ENCODE peak calls at places on chromosomes 2 and 18, in nine cellular contexts. O is AG04450, N is type B pancreatic cell, H is choroid plexus epithelial cell, W is sigmoid colon, J is stomach, P is neural progenitor cell, Y is neural crest cell, Z is foreskin fibroblast. T is an unnamed sample.

GRCh38 chr2:193793914-193794313 is 1599.2 kb upstream of the TMEFF2 start:
- DNase-seq in W (no peak), H (peak), O (no peak), J (no peak), P (no peak), Y (no peak), Z (no peak), N (no peak), T (no peak)

GRCh38 chr18:13800505-13801259 is 23.3 kb upstream of the MC5R start:
- DNase-seq in Z (peak), J (peak), N (no peak), Y (peak), P (peak), W (peak), O (no peak), H (peak), T (peak)

GRCh38 chr2:161434127-161434526 is 18.0 kb downstream of the TBR1 start:
- DNase-seq in Y (no peak), P (no peak), H (no peak), W (no peak), N (no peak), J (no peak), Z (no peak), O (no peak), T (no peak)

GRCh38 chr2:152453129-152453642 is 118.2 kb downstream of the FMNL2 start:
- DNase-seq in Y (peak), P (peak), Z (no peak), J (no peak), H (peak), W (no peak), N (no peak), O (no peak), T (no peak)

GRCh38 chr2:20424300-20425290 is 22.3 kb upstream of the RHOB start:
- DNase-seq in H (peak), N (no peak), O (peak), P (no peak), Z (peak), J (peak), W (peak), Y (no peak), T (no peak)

GRCh38 chr2:144325086-144325485 is 194.8 kb downstream of the ZEB2 start:
- DNase-seq in P (no peak), H (peak), N (no peak), O (no peak), J (no peak), Y (no peak), W (no peak), Z (no peak), T (no peak)

GRCh38 chr2:9211496-9211895 is 4.9 kb downstream of the ASAP2 start:
- DNase-seq in P (no peak), W (no peak), N (peak), J (no peak), Z (no peak), Y (no peak), O (no peak), H (no peak), T (no peak)

GRCh38 chr18:69397096-69397495 is 3.6 kb upstream of the DOK6 start:
- DNase-seq in N (no peak), O (no peak), H (no peak), Y (no peak), J (no peak), W (no peak), P (peak), Z (peak), T (no peak)

GRCh38 chr18:45617284-45617683 is 2.0 kb downstream of the SLC14A2 start:
- DNase-seq in Y (no peak), Z (peak), O (peak), P (no peak), J (peak), H (peak), N (no peak), W (peak), T (peak)

GRCh38 chr2:121722479-121722878 is 14.2 kb downstream of the NIFK start:
- DNase-seq in Y (no peak), W (no peak), N (no peak), J (no peak), P (no peak), H (peak), O (peak), Z (peak), T (no peak)

GRCh38 chr2:241087420-241088268 is 14.4 kb downstream of the MTERF4 start:
- DNase-seq in Z (no peak), N (no peak), Y (no peak), H (no peak), P (no peak), J (no peak), O (no peak), W (no peak), T (no peak)

GRCh38 chr2:64626963-64627760 is 26.6 kb downstream of the SERTAD2 start:
- DNase-seq in N (peak), J (no peak), Y (peak), H (no peak), O (no peak), Z (no peak), P (peak), W (peak), T (no peak)

GRCh38 chr2:64626146-64626809 is 27.4 kb downstream of the SERTAD2 start:
- DNase-seq in Z (no peak), O (no peak), N (no peak), P (no peak), J (no peak), Y (no peak), H (no peak), W (peak), T (no peak)

GRCh38 chr2:64624862-64625261 is 28.9 kb downstream of the SERTAD2 start:
- DNase-seq in P (no peak), Z (no peak), J (no peak), H (no peak), Y (no peak), W (peak), O (no peak), N (no peak), T (no peak)

GRCh38 chr2:64624108-64624610 is 29.6 kb downstream of the SERTAD2 start:
- DNase-seq in Z (no peak), W (peak), N (no peak), H (no peak), J (peak), O (no peak), Y (no peak), P (no peak), T (no peak)

GRCh38 chr2:64625352-64626145 is 28.2 kb downstream of the SERTAD2 start:
- DNase-seq in P (peak), O (no peak), Y (no peak), J (no peak), N (no peak), H (no peak), Z (no peak), W (peak), T (no peak)
- TF ChIP-seq CTCF in P (peak), O (no peak), Y (no peak), J (no peak), N (peak), H (no peak), Z (no peak), W (no peak), T (no peak)

GRCh38 chr2:112884869-112885502 is 26.0 kb upstream of the IL37 start:
- DNase-seq in N (no peak), Y (peak), Z (no peak), H (peak), O (no peak), J (peak), W (no peak), P (peak), T (no peak)
- TF ChIP-seq CTCF in N (peak), Y (peak), Z (peak), H (peak), O (peak), J (peak), W (no peak), P (peak), T (peak)

DNA sequence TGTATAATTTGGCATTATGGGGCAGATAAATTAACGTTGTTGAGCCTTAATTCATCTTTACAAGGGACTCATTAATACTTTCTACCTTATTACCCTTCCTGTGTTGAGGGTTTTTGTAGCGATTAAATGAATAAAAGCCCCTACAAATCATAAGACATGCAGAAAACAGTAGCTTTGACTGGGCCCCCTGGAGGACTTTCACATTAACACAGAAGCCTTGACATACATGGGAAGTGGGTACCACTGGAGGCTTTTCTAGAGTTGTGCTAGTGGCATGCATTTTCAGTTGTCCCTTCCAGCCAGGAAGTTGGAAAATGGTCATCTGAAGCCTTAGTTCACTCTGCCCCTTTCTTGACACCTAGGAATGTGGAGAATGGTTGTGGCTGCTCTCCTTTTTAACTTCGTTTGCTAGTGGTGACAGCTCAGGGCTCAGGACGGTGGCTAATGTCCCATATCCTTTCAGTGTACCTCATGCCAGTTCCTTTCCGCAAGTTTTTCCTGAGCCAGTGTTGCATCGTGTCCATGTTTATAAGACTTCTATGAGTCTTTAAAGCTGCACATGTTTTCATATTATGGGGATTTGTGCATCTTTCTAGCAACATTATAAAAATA is 30.3 kb downstream of the MTA3 start:
- DNase-seq in O (no peak), Z (no peak), N (no peak), H (peak), P (no peak), J (no peak), W (no peak), Y (no peak), T (no peak)
- TF ChIP-seq CTCF in O (no peak), Z (no peak), N (peak), H (peak), P (peak), J (no peak), W (no peak), Y (no peak), T (no peak)

GRCh38 chr18:80159713-80160636 is 50.9 kb downstream of the ADNP2 start:
- DNase-seq in P (no peak), O (no peak), N (peak), H (peak), Y (no peak), W (no peak), Z (no peak), J (no peak), T (no peak)
- TF ChIP-seq CTCF in P (no peak), O (peak), N (no peak), H (peak), Y (no peak), W (no peak), Z (peak), J (no peak), T (no peak)

DNA sequence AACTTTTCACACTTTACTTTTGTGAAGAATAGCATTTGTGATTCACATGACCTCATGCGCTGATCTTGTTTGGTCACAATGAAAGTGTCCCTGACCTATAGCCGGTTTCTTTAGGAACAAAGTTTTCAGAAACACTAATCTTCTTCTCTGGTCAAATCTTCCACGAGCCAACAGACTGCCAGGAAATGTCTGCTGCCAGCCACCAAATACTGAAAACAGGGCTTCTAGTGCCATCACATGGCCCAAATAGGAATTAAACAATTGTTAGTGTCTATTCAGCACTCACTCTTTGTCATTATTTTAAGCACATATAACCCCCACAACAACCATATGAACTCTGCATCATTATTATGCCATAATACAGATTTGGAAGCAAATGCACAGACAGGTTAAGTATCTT is 286.5 kb upstream of the SYT4 start:
- DNase-seq in P (peak), Y (peak), N (no peak), W (no peak), J (peak), Z (peak), H (peak), O (no peak), T (no peak)
- TF ChIP-seq CTCF in P (peak), Y (peak), N (peak), W (no peak), J (peak), Z (no peak), H (peak), O (peak), T (peak)

DNA sequence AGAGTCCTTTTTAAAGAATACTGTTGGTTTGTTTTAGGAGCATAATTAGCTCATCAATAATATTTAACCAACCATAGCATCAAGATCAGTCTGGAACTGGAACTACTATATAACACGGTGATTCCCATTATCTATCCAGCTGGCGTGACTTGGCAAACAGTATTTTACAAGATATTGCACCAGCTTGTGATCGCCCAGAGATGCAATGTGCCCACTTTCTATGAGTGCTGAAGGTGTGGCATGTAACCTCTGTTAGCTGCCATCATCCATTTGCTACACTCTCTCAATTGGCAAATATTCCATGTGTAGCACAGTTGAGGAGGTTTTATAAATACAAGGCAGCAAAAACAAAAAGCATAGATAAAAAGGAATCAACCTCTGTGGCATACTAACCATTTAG is 64.9 kb downstream of the FIGN start:
- DNase-seq in Y (no peak), J (no peak), O (no peak), W (no peak), Z (no peak), H (no peak), P (no peak), N (no peak), T (no peak)
- TF ChIP-seq CTCF in Y (no peak), J (no peak), O (no peak), W (no peak), Z (no peak), H (no peak), P (no peak), N (no peak), T (no peak)